ENCODE peak calls at places on chromosomes 13 and 19, in six cellular contexts. L, E, S, B, M and U are unnamed samples.

GRCh38 chr13:87889241-87889640 is 218.1 kb downstream of the SLITRK5 start:
- DNase-seq in L (no peak), E (no peak), S (no peak), B (no peak), M (no peak), U (no peak)

GRCh38 chr13:39433705-39434104 is 169.3 kb downstream of the LHFPL6 start:
- DNase-seq in L (no peak), E (no peak), S (no peak), B (no peak), M (no peak), U (no peak)

GRCh38 chr13:83667606-83668005 is 214.7 kb downstream of the SLITRK1 start:
- DNase-seq in L (no peak), E (no peak), S (no peak), B (no peak), M (no peak), U (no peak)

GRCh38 chr19:32322541-32322940 is 22.9 kb upstream of the ZNF507 start:
- DNase-seq in L (no peak), E (no peak), S (no peak), B (no peak), M (no peak), U (no peak)

GRCh38 chr19:54434862-54435174 is 14.2 kb upstream of the LENG8 start:
- DNase-seq in L (no peak), E (no peak), S (no peak), B (no peak), M (no peak), U (no peak)

GRCh38 chr19:42540071-42540553 is 11.8 kb upstream of the CEACAM1 start:
- DNase-seq in L (peak; percentile 58), E (no peak), S (no peak), B (no peak), M (peak; percentile 71), U (no peak)

GRCh38 chr19:16197188-16197621 is 506 bp upstream of the AP1M1 start:
- DNase-seq in L (no peak), E (peak; percentile 82), S (no peak), B (no peak), M (no peak), U (no peak)

GRCh38 chr19:6232567-6232966 is 47.2 kb downstream of the MLLT1 start:
- DNase-seq in L (no peak), E (peak; percentile 94), S (no peak), B (no peak), M (no peak), U (peak; percentile 23)

GRCh38 chr19:14556662-14557188 is 15.1 kb downstream of the NDUFB7 start:
- DNase-seq in L (peak; percentile 91), E (no peak), S (peak; percentile 85), B (peak; percentile 44), M (peak; percentile 93), U (no peak)

DNA sequence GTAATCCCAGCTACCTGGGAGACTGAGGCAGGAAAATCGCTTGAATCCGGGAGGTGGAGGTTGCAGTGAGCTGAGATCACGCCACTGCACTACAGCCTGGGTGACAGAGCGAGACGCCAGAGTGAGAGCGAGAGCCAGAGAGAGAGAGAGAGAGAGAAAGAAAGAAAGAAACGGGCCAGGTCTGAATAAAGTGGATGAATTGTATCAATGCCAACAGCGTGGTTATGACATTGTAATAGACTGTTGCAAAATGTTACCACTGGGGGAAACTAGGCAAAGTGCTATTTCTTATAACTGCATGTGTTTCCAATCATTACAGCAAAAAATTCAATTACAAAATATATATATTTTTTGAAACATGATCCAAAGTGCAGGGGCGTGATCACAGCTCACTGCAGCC is 11.8 kb upstream of the BTBD2 start:
- DNase-seq in L (no peak), E (peak; percentile 36), S (no peak), B (no peak), M (no peak), U (no peak)
- TF ChIP-seq CTCF in L (no peak), E (peak; percentile 4), S (no peak), B (no peak), M (no peak), U (no peak)

DNA sequence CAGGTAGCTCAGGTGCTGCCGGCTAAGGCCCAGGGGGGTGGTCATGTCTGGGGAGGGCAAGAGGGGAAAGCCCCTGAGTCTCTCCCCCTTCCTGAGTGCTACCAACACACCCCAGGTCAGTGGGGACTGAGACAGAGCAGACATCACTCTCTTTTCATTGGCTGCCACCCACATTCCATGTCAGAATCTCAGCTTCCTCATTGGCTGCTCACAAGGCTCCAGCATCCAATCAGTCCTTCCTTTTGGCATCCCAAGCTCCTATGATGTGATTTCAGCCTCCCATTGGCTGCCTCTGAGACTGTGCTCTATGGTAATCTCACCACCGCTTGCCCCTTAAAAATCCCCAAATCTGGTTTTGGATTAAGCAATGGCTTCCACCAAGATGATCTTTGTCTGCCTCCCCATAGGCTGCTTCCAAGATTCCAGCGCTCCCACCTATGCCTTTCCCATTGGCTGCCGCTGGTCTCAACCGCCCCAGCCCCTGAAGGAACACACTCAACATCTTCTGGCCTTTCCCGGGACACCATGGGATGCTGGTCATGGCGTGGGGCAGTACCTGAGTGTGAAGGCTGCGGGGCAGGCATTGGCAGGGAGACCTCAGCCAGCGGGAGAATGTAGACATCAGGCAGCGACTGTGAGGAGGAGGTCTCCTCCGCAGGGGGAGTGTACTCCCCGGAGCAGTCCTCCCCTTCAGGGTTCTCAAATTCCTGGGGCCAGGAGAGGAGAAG is 2.0 kb downstream of the LMTK3 start:
- DNase-seq in L (peak; percentile 34), E (no peak), S (no peak), B (no peak), M (no peak), U (no peak)
- H3K4me3 ChIP-seq in L (no peak overlapping the region), E (no peak overlapping the region), S (no peak overlapping the region), B (no peak overlapping the region), M (no peak overlapping the region), U (no peak overlapping the region)

GRCh38 chr19:34675919-34676318 is 1.0 kb downstream of the SCGB2B2 start:
- DNase-seq in L (no peak), E (no peak), S (no peak), B (no peak), M (no peak), U (no peak)
- TF ChIP-seq CTCF in L (no peak), E (no peak), S (no peak), B (no peak), M (no peak), U (no peak)

GRCh38 chr13:20714161-20714560 is 10.7 kb downstream of the IL17D start:
- DNase-seq in L (no peak), E (no peak), S (no peak), B (no peak), M (no peak), U (no peak)

GRCh38 chr13:20711301-20712044 is 8.0 kb downstream of the IL17D start:
- DNase-seq in L (peak; percentile 80), E (no peak), S (no peak), B (no peak), M (no peak), U (no peak)

GRCh38 chr13:20713751-20714150 is 10.3 kb downstream of the IL17D start:
- DNase-seq in L (no peak), E (peak; percentile 18), S (no peak), B (no peak), M (no peak), U (no peak)

GRCh38 chr13:20714563-20715339 is 11.3 kb downstream of the IL17D start:
- DNase-seq in L (no peak), E (no peak), S (no peak), B (no peak), M (no peak), U (no peak)

DNA sequence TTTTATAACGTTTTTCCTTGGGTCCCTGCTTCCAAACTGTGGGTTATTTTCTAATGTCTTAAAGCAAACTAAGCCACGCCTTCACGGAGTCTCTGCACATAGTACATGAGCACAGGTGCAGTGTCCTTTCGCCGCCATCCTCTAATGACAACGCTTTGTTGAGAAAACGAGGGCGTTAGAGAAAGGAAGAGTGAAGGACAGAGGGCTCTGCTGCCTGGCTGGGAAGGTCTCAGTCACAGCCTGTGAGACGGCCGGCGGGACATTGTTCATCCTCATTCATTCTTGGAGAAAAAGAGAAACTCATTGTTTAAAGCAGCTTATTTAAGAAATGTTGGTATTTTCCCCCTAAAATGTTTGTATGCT is 9.5 kb downstream of the IL17D start:
- DNase-seq in L (peak; percentile 45), E (no peak), S (no peak), B (no peak), M (no peak), U (no peak)
- H3K4me3 ChIP-seq in L (peak overlapping the region; percentile 22), E (no peak overlapping the region), S (peak overlapping the region; percentile 12), B (no peak overlapping the region), M (no peak overlapping the region), U (peak overlapping the region; percentile 38)

GRCh38 chr13:103184413-103184812 is 118.2 kb upstream of the SLC10A2 start:
- DNase-seq in L (no peak), E (no peak), S (no peak), B (no peak), M (no peak), U (no peak)

GRCh38 chr13:103187621-103188020 is 121.4 kb upstream of the SLC10A2 start:
- DNase-seq in L (no peak), E (no peak), S (no peak), B (no peak), M (no peak), U (no peak)

GRCh38 chr13:103190841-103191240 is 124.6 kb upstream of the SLC10A2 start:
- DNase-seq in L (no peak), E (no peak), S (no peak), B (no peak), M (no peak), U (no peak)

DNA sequence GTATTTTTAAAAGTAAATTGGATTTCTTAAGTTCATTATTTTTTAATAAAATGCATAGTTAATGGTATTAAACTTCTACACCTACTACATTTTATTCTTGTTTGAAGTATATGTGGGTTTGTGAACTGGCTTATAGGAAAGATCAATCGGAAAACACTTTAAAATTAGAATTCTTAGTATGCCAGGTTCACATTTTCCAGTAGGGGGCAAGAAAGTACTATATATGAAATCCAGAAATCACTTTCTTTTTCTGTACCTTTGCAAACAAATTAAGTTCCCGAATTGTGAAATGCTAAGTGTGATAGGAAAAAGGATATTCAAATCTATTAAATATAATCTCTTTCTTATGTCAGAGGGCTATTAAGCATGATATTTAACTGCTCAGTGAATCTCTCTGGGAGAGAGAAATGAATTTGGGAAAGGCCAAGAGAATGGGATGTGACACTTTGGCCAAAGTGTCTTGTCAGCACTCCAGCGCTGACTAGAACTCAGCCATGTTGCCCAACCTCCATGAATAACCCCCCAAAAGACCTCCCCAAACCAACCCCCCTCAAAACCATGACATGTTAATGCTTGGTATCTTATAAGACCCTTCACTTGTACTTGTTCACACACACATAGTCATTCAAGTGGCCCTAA is 122.6 kb upstream of the SLC10A2 start:
- DNase-seq in L (peak; percentile 6), E (no peak), S (no peak), B (no peak), M (no peak), U (peak; percentile 4)
- TF ChIP-seq CTCF in L (peak; percentile 81), E (peak; percentile 30), S (no peak), B (no peak), M (no peak), U (peak; percentile 66)

GRCh38 chr19:38294090-38294489 is 10.0 kb upstream of the C19orf33 start:
- DNase-seq in L (no peak), E (no peak), S (no peak), B (no peak), M (no peak), U (no peak)
- H3K4me3 ChIP-seq in L (no peak overlapping the region), E (no peak overlapping the region), S (no peak overlapping the region), B (no peak overlapping the region), M (no peak overlapping the region), U (no peak overlapping the region)